ENCODE peak calls at places on chromosomes 4 and X, in five cellular contexts. One of them, this sample, is unnamed.

GRCh38 chr4:54840430-54840829 is 182.7 kb downstream of the KIT start:
- DNase-seq in K562: no peak
- DNase-seq in A549: no peak
- DNase-seq in prostate gland: no peak
- DNase-seq in uterus: no peak
- DNase-seq in this sample: no peak

GRCh38 chrX:41405551-41405950 is 41.6 kb upstream of the NYX start:
- DNase-seq in K562: no peak
- DNase-seq in A549: no peak
- DNase-seq in prostate gland: no peak
- DNase-seq in uterus: no peak
- DNase-seq in this sample: no peak

GRCh38 chrX:53354669-53355068 is 67.8 kb downstream of the SMC1A start:
- DNase-seq in K562: no peak
- DNase-seq in A549: peak; percentile 9
- DNase-seq in prostate gland: no peak
- DNase-seq in uterus: no peak
- DNase-seq in this sample: no peak

GRCh38 chr4:30952526-30953219 is 232.5 kb downstream of the PCDH7 start:
- DNase-seq in K562: no peak
- DNase-seq in A549: peak; percentile 9
- DNase-seq in prostate gland: no peak
- DNase-seq in uterus: no peak
- DNase-seq in this sample: no peak

GRCh38 chr4:85398276-85398675 is 76.7 kb upstream of the ARHGAP24 start:
- DNase-seq in K562: no peak
- DNase-seq in A549: no peak
- DNase-seq in prostate gland: no peak
- DNase-seq in uterus: peak; percentile 31
- DNase-seq in this sample: no peak

GRCh38 chrX:103615781-103616180 is 8.0 kb downstream of the TCEAL3 start:
- DNase-seq in K562: no peak
- DNase-seq in A549: no peak
- DNase-seq in prostate gland: no peak
- DNase-seq in uterus: no peak
- DNase-seq in this sample: no peak

GRCh38 chr4:43132010-43132582 is 239.6 kb downstream of the GRXCR1 start:
- DNase-seq in K562: peak; percentile 12
- DNase-seq in A549: peak; percentile 38
- DNase-seq in prostate gland: peak; percentile 19
- DNase-seq in uterus: peak; percentile 35
- DNase-seq in this sample: peak; percentile 70

GRCh38 chr4:112552668-112553067 is 36.7 kb upstream of the NEUROG2 start:
- DNase-seq in K562: no peak
- DNase-seq in A549: peak; percentile 32
- DNase-seq in prostate gland: no peak
- DNase-seq in uterus: no peak
- DNase-seq in this sample: no peak

GRCh38 chr4:38923746-38924145 is 56.1 kb downstream of the FAM114A1 start:
- DNase-seq in K562: no peak
- DNase-seq in A549: no peak
- DNase-seq in prostate gland: no peak
- DNase-seq in uterus: no peak
- DNase-seq in this sample: no peak

GRCh38 chrX:39688576-39689373 is 409.0 kb downstream of the BCOR start:
- DNase-seq in K562: peak; percentile 82
- DNase-seq in A549: peak; percentile 24
- DNase-seq in prostate gland: peak; percentile 22
- DNase-seq in uterus: peak; percentile 72
- DNase-seq in this sample: peak; percentile 66
- H3K9me3 ChIP-seq in K562: no peaks in the 10 kb centered on the region
- H3K9me3 ChIP-seq in A549: no peaks in the 10 kb centered on the region
- H3K9me3 ChIP-seq in prostate gland: no peaks in the 10 kb centered on the region
- H3K9me3 ChIP-seq in uterus: no peaks in the 10 kb centered on the region
- H3K9me3 ChIP-seq in this sample: no peaks in the 10 kb centered on the region

DNA sequence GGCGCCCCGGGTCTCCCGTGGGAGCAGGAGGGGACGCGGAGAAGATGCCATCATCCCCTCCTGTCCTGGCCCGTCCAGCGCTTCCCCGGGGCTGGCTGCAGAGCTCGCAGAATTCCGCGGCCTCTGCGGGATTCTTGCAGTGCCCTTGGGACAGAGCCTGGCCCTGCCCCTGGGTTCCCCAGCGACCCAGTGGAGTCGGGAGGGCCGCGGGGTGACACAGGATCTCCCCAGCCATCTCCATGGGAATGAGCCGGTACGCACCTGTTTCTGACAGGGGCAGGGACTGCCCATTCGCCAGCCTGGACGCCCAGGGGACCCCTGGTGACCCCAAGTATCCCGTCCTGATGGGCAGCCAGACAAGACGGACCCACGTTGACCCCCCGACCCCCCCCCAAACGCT is 482 bp downstream of the FAM9C start:
- DNase-seq in K562: no peak
- DNase-seq in A549: no peak
- DNase-seq in prostate gland: no peak
- DNase-seq in uterus: no peak
- DNase-seq in this sample: no peak
- TF ChIP-seq POLR2A in K562: no peak
- TF ChIP-seq POLR2A in A549: no peak
- TF ChIP-seq POLR2A in prostate gland: no peak
- TF ChIP-seq POLR2A in uterus: no peak
- TF ChIP-seq POLR2A in this sample: no peak

GRCh38 chrX:43580621-43581020 is 75.5 kb upstream of the MAOA start:
- DNase-seq in K562: no peak
- DNase-seq in A549: no peak
- DNase-seq in prostate gland: peak; percentile 32
- DNase-seq in uterus: no peak
- DNase-seq in this sample: no peak

GRCh38 chrX:43585922-43586321 is 70.2 kb upstream of the MAOA start:
- DNase-seq in K562: no peak
- DNase-seq in A549: no peak
- DNase-seq in prostate gland: no peak
- DNase-seq in uterus: no peak
- DNase-seq in this sample: no peak

GRCh38 chrX:43581167-43581566 is 74.9 kb upstream of the MAOA start:
- DNase-seq in K562: no peak
- DNase-seq in A549: no peak
- DNase-seq in prostate gland: peak; percentile 44
- DNase-seq in uterus: no peak
- DNase-seq in this sample: no peak

GRCh38 chrX:43582540-43582913 is 73.6 kb upstream of the MAOA start:
- DNase-seq in K562: no peak
- DNase-seq in A549: no peak
- DNase-seq in prostate gland: no peak
- DNase-seq in uterus: no peak
- DNase-seq in this sample: no peak

DNA sequence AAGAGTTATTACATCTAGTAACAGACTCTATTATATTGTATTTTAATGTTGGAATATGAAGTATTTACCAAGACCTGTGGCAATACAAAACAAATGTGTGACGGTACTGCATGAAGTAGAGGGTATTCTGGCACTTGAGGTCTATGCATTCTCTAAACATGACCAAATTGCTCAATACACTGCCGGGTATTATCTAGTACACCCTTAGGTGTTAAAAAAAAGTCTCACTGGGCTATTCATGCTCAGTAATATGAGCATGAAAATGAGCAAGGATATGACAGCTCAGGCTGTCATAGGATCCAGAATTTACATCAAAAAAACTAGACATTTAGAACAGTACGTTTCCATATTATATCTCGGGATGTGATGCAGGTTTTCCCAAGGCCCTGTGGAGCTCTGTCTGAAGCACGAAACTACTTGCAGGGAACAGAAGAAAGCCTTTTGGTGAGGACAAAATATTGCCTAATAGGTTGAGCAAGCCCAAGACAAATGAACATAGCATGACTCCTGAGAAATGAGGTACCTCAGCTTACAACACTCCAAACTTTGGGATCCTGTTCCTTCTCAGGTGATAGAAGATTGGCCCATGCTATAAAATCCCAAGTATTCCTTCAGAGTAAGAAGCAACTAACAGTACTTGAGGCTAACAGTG is 74.1 kb upstream of the MAOA start:
- DNase-seq in K562: no peak
- DNase-seq in A549: no peak
- DNase-seq in prostate gland: no peak
- DNase-seq in uterus: no peak
- DNase-seq in this sample: no peak
- H3K27ac ChIP-seq in K562: no peak overlapping the region
- H3K27ac ChIP-seq in A549: no peak overlapping the region
- H3K27ac ChIP-seq in prostate gland: peak overlapping the region; percentile 58
- H3K27ac ChIP-seq in uterus: no peak overlapping the region
- H3K27ac ChIP-seq in this sample: no peak overlapping the region

GRCh38 chr4:52058275-52058674 is 7.2 kb downstream of the SPATA18 start:
- DNase-seq in K562: no peak
- DNase-seq in A549: no peak
- DNase-seq in prostate gland: no peak
- DNase-seq in uterus: no peak
- DNase-seq in this sample: peak; percentile 18
- H3K9me3 ChIP-seq in K562: no peaks in the 10 kb centered on the region
- H3K9me3 ChIP-seq in A549: no peaks in the 10 kb centered on the region
- H3K9me3 ChIP-seq in prostate gland: no peaks in the 10 kb centered on the region
- H3K9me3 ChIP-seq in uterus: no peaks in the 10 kb centered on the region
- H3K9me3 ChIP-seq in this sample: no peaks in the 10 kb centered on the region

GRCh38 chrX:148192547-148192946 is 211.4 kb downstream of the FMR1NB start:
- DNase-seq in K562: no peak
- DNase-seq in A549: no peak
- DNase-seq in prostate gland: no peak
- DNase-seq in uterus: no peak
- DNase-seq in this sample: no peak
- TF ChIP-seq POLR2A in K562: no peak
- TF ChIP-seq POLR2A in A549: no peak
- TF ChIP-seq POLR2A in prostate gland: no peak
- TF ChIP-seq POLR2A in uterus: no peak
- TF ChIP-seq POLR2A in this sample: no peak

GRCh38 chr4:1340181-1340747 is 6.7 kb upstream of the UVSSA start:
- DNase-seq in K562: no peak
- DNase-seq in A549: no peak
- DNase-seq in prostate gland: no peak
- DNase-seq in uterus: no peak
- DNase-seq in this sample: no peak
- H3K27ac ChIP-seq in K562: no peak overlapping the region
- H3K27ac ChIP-seq in A549: no peak overlapping the region
- H3K27ac ChIP-seq in prostate gland: no peak overlapping the region
- H3K27ac ChIP-seq in uterus: no peak overlapping the region
- H3K27ac ChIP-seq in this sample: no peak overlapping the region

DNA sequence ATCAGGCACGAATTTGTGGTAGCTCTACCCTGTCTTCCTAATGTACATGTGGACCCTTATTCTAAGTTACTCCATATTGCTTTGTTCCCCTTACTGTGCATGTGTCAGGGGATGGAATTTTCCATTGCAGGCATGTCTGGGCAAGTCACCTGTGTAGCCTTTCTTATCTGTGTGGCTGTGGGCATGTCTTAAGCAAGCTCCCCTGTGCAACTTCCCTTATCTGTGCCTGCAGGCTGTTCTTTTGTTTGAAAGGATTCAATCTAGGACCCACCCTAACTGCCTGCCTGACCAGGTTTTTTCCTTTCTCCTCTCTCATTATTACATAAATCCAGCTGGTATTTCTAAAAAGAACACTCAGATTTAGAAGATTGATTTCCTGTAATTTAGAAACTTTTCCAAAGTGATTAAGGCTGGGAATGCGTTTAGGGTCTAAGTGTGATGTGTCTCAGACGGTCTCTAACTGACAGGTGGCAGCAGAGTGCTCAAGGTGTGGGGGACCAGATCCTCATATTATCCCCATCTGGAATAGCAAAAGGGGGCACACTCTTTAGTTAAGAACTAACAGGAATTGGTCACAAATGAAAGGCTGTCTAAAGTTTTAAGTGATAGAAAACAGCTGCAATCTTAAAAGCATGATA is 198.9 kb upstream of the PPP1R2C start:
- DNase-seq in K562: no peak
- DNase-seq in A549: peak; percentile 18
- DNase-seq in prostate gland: no peak
- DNase-seq in uterus: no peak
- DNase-seq in this sample: no peak
- H3K9me3 ChIP-seq in K562: no peaks in the 10 kb centered on the region
- H3K9me3 ChIP-seq in A549: no peaks in the 10 kb centered on the region
- H3K9me3 ChIP-seq in prostate gland: no peaks in the 10 kb centered on the region
- H3K9me3 ChIP-seq in uterus: no peaks in the 10 kb centered on the region
- H3K9me3 ChIP-seq in this sample: no peaks in the 10 kb centered on the region

GRCh38 chrX:154370882-154371770 is 3.3 kb downstream of the FLNA start:
- DNase-seq in K562: peak; percentile 74
- DNase-seq in A549: peak; percentile 96
- DNase-seq in prostate gland: peak; percentile 90
- DNase-seq in uterus: peak; percentile 91
- DNase-seq in this sample: peak; percentile 92
- TF ChIP-seq POLR2A in K562: peak; percentile 99
- TF ChIP-seq POLR2A in A549: peak; percentile 100
- TF ChIP-seq POLR2A in prostate gland: peak; percentile 95
- TF ChIP-seq POLR2A in uterus: peak; percentile 92
- TF ChIP-seq POLR2A in this sample: peak; percentile 93

GRCh38 chr4:176841730-176842129 is 49.0 kb upstream of the VEGFC start:
- DNase-seq in K562: no peak
- DNase-seq in A549: no peak
- DNase-seq in prostate gland: no peak
- DNase-seq in uterus: no peak
- DNase-seq in this sample: no peak
- H3K27ac ChIP-seq in K562: no peak overlapping the region
- H3K27ac ChIP-seq in A549: no peak overlapping the region
- H3K27ac ChIP-seq in prostate gland: no peak overlapping the region
- H3K27ac ChIP-seq in uterus: no peak overlapping the region
- H3K27ac ChIP-seq in this sample: no peak overlapping the region